ENCODE peak calls at places on chromosomes 2 and 18, in nine cellular contexts. H is AG10803; O is astrocyte of the spinal cord; Y is osteocyte; U is MCF 10A; N is endothelial cell; C is omental fat pad; P is CD4-positive, alpha-beta T cell; A is activated B cell treated with CpG ODN at 0.5 μM for 24 hours. K is an unnamed sample.

GRCh38 chr2:23199115-23199918 is 185.7 kb upstream of the KLHL29 start:
- DNase-seq in H (peak; percentile 30), O (no peak), Y (no peak), U (peak; percentile 62), N (no peak), C (no peak), P (no peak), A (no peak), K (no peak)

GRCh38 chr2:103784271-103784670 is 1022.4 kb downstream of the TMEM182 start:
- DNase-seq in H (no peak), O (no peak), Y (no peak), U (no peak), N (no peak), C (no peak), P (no peak), A (no peak), K (no peak)

GRCh38 chr2:241965931-241966412 is 96.4 kb downstream of the RTP5 start:
- DNase-seq in H (peak; percentile 95), O (peak; percentile 98), Y (no peak), U (peak; percentile 24), N (peak; percentile 36), C (no peak), P (peak; percentile 16), A (peak; percentile 49), K (peak; percentile 57)

GRCh38 chr2:36705326-36706020 is 9.0 kb downstream of the VIT start:
- DNase-seq in H (peak; percentile 50), O (no peak), Y (no peak), U (no peak), N (no peak), C (no peak), P (no peak), A (no peak), K (no peak)

GRCh38 chr2:58479557-58480120 is 238.5 kb upstream of the FANCL start:
- DNase-seq in H (no peak), O (no peak), Y (no peak), U (no peak), N (no peak), C (no peak), P (no peak), A (no peak), K (no peak)

GRCh38 chr2:234406085-234406484 is 90.8 kb downstream of the ARL4C start:
- DNase-seq in H (no peak), O (no peak), Y (no peak), U (no peak), N (no peak), C (no peak), P (no peak), A (no peak), K (no peak)

GRCh38 chr2:241550616-241551580 is 7.6 kb upstream of the BOK start:
- DNase-seq in H (no peak), O (no peak), Y (no peak), U (no peak), N (no peak), C (no peak), P (no peak), A (no peak), K (no peak)

GRCh38 chr2:164887434-164888112 is 46.0 kb upstream of the COBLL1 start:
- DNase-seq in H (no peak), O (no peak), Y (no peak), U (no peak), N (no peak), C (no peak), P (no peak), A (no peak), K (no peak)

GRCh38 chr2:102258386-102259074 is 52.8 kb upstream of the IL1RL1 start:
- DNase-seq in H (peak; percentile 97), O (peak; percentile 96), Y (no peak), U (peak; percentile 73), N (no peak), C (no peak), P (no peak), A (no peak), K (peak; percentile 72)

GRCh38 chr2:69449906-69450305 is 12.7 kb upstream of the NFU1 start:
- DNase-seq in H (no peak), O (peak; percentile 19), Y (no peak), U (no peak), N (no peak), C (no peak), P (no peak), A (no peak), K (no peak)

GRCh38 chr2:1815053-1815452 is 70.7 kb upstream of the PXDN start:
- DNase-seq in H (no peak), O (no peak), Y (no peak), U (no peak), N (no peak), C (no peak), P (no peak), A (no peak), K (no peak)

GRCh38 chr18:49846718-49847470 is 33.6 kb upstream of the ACAA2 start:
- DNase-seq in H (no peak), O (no peak), Y (no peak), U (no peak), N (peak; percentile 18), C (no peak), P (no peak), A (no peak), K (no peak)

GRCh38 chr18:474416-474815 is 26.1 kb downstream of the COLEC12 start:
- DNase-seq in H (peak; percentile 48), O (no peak), Y (no peak), U (no peak), N (no peak), C (no peak), P (no peak), A (no peak), K (no peak)

GRCh38 chr2:183438541-183438940 is 314.3 kb downstream of the NUP35 start:
- DNase-seq in H (no peak), O (no peak), Y (no peak), U (no peak), N (no peak), C (no peak), P (no peak), A (no peak), K (no peak)

GRCh38 chr2:135219226-135219625 is 167.1 kb downstream of the RAB3GAP1 start:
- DNase-seq in H (no peak), O (no peak), Y (no peak), U (no peak), N (no peak), C (no peak), P (no peak), A (no peak), K (no peak)

GRCh38 chr2:85769236-85769986 is 15.6 kb downstream of the ATOH8 start:
- DNase-seq in H (no peak), O (no peak), Y (no peak), U (no peak), N (peak; percentile 49), C (no peak), P (no peak), A (no peak), K (peak; percentile 38)

GRCh38 chr2:220445429-220446105 is 818.1 kb downstream of the SLC4A3 start:
- DNase-seq in H (peak; percentile 40), O (peak; percentile 9), Y (no peak), U (peak; percentile 4), N (no peak), C (no peak), P (no peak), A (no peak), K (no peak)

GRCh38 chr2:146634256-146635068 is 1210.4 kb upstream of the ACVR2A start:
- DNase-seq in H (peak; percentile 45), O (peak; percentile 80), Y (no peak), U (peak; percentile 87), N (no peak), C (no peak), P (no peak), A (no peak), K (peak; percentile 92)

GRCh38 chr2:71536311-71536710 is 83.0 kb downstream of the DYSF start:
- DNase-seq in H (peak; percentile 90), O (no peak), Y (no peak), U (no peak), N (no peak), C (no peak), P (no peak), A (no peak), K (peak; percentile 34)

GRCh38 chr18:39701839-39702238 is 2136.2 kb upstream of the CELF4 start:
- DNase-seq in H (no peak), O (peak; percentile 18), Y (no peak), U (no peak), N (no peak), C (no peak), P (no peak), A (no peak), K (peak; percentile 4)

GRCh38 chr2:16326736-16327300 is 338.8 kb downstream of the CYRIA start:
- DNase-seq in H (no peak), O (no peak), Y (no peak), U (no peak), N (no peak), C (no peak), P (no peak), A (no peak), K (no peak)
- TF ChIP-seq CTCF in H (no peak), O (no peak), Y (no peak), U (no peak), N (no peak), C (no peak), P (no peak), A (no peak), K (no peak)

DNA sequence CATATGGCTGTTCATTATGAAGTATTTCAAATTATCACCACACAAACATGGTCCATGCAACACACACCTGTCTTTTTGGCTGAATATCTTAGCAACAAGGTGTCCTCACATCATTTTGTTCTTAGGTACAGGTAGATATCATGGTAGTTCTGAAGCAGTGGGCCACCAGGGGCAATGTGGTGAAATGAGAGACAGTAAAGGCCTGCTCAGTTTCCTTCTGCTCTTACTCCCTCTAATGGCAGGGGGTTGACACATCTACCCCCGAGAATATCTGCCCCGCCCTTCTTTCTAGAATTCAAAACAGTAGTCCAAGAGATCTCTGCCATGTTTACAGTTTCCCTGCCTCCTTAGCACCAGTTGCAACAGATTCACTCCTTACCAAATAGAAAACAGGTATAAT is 147.0 kb upstream of the KLHL14 start:
- DNase-seq in H (no peak), O (peak; percentile 33), Y (no peak), U (peak; percentile 53), N (peak; percentile 54), C (no peak), P (no peak), A (no peak), K (peak; percentile 16)
- TF ChIP-seq CTCF in H (peak; percentile 23), O (peak; percentile 48), Y (peak; percentile 27), U (peak; percentile 24), N (peak; percentile 52), C (no peak), P (no peak), A (peak; percentile 72), K (no peak)

GRCh38 chr2:208254871-208255556 is at the start of gene IDH1:
- DNase-seq in H (peak; percentile 89), O (peak; percentile 94), Y (peak; percentile 99), U (peak; percentile 97), N (peak; percentile 100), C (peak; percentile 100), P (peak; percentile 88), A (peak; percentile 99), K (peak; percentile 96)
- TF ChIP-seq CTCF in H (peak; percentile 44), O (peak; percentile 47), Y (peak; percentile 63), U (peak; percentile 55), N (peak; percentile 9), C (peak; percentile 32), P (no peak), A (no peak), K (peak; percentile 78)

DNA sequence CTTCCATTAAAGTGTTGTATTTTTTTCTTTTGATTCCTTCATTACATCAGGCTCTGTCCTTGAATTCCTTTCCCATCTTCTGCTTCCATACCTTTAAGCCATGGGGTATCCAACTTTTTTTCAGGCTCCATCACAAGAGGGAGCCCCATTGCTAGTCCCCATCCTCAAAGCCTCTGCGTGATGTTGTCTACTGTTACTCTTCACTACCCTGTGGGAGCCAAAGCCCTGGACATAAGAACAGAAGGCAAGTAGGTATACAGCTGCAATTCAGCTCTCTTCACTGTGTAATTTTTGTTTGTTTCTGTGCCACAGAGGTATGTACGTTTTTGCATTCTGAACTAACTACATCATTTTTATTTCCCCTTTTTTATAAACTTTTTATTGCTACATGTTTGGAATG is 36.6 kb upstream of the CCNYL1 start:
- DNase-seq in H (no peak), O (no peak), Y (no peak), U (no peak), N (no peak), C (no peak), P (no peak), A (no peak), K (no peak)
- TF ChIP-seq CTCF in H (no peak), O (no peak), Y (no peak), U (no peak), N (no peak), C (no peak), P (no peak), A (no peak), K (no peak)

K was measured in RWPE1.